ENCODE peak calls at places on chromosome 2, in six cellular contexts. B is islet precursor cell; J is right cardiac atrium; L is effector memory CD8-positive, alpha-beta T cell; M is hypothalamus; Y is T1000. O is an unnamed sample.

GRCh38 chr2:181106229-181106628 is 125.8 kb downstream of the UBE2E3 start:
- DNase-seq in Y (no peak), B (no peak), J (no peak), L (no peak), M (no peak), O (no peak)

GRCh38 chr2:45612741-45613140 is 1.7 kb upstream of the SRBD1 start:
- DNase-seq in B (no peak), J (no peak), M (no peak), L (no peak), Y (no peak), O (no peak)

GRCh38 chr2:120300385-120300784 is 45.6 kb upstream of the INHBB start:
- DNase-seq in B (no peak), L (no peak), J (no peak), Y (no peak), M (no peak), O (no peak)

GRCh38 chr2:240930631-240931318 is 24.6 kb downstream of the CROCC2 start:
- DNase-seq in M (no peak), B (peak), L (no peak), J (peak), Y (no peak), O (no peak)

GRCh38 chr2:1910562-1911256 is 166.4 kb upstream of the PXDN start:
- DNase-seq in J (no peak), B (no peak), Y (no peak), L (no peak), M (no peak), O (no peak)

GRCh38 chr2:12352891-12353290 is 363.8 kb upstream of the TRIB2 start:
- DNase-seq in Y (no peak), M (no peak), J (no peak), B (no peak), L (no peak), O (no peak)

GRCh38 chr2:177264539-177265385 is at the start of gene NFE2L2:
- DNase-seq in M (peak), L (peak), B (peak), J (peak), Y (peak), O (peak)

GRCh38 chr2:72180351-72180750 is 32.7 kb upstream of the CYP26B1 start:
- DNase-seq in M (no peak), J (no peak), B (no peak), L (no peak), Y (no peak), O (no peak)

GRCh38 chr2:41784496-41784895 is 263.3 kb upstream of the PKDCC start:
- DNase-seq in M (no peak), B (no peak), L (no peak), Y (no peak), J (no peak), O (no peak)

O was measured in activated naive CD8-positive, alpha-beta T cell treated with anti-CD3 and anti-CD28 coated beads, Interleukin-2, amount 50 U/mL, for 16 hours.